ENCODE peak calls at places on chromosomes 3 and 15, in six cellular contexts. I, B, W, E, T and U are unnamed samples.

GRCh38 chr3:38739396-38739689 is 76.7 kb downstream of the SCN10A start:
- DNase-seq in I (no peak), B (no peak), W (no peak), E (no peak), T (no peak), U (no peak)

GRCh38 chr3:153714588-153715285 is 406.5 kb upstream of the ARHGEF26 start:
- DNase-seq in I (no peak), B (no peak), W (no peak), E (no peak), T (no peak), U (no peak)

GRCh38 chr3:81743096-81744025 is 18.1 kb downstream of the GBE1 start:
- DNase-seq in I (peak), B (no peak), W (no peak), E (no peak), T (no peak), U (peak)

GRCh38 chr3:183587337-183587736 is 31.8 kb upstream of the KLHL6 start:
- DNase-seq in I (no peak), B (no peak), W (no peak), E (no peak), T (no peak), U (peak)

GRCh38 chr3:196599734-196600128 is 31.3 kb downstream of the FBXO45 start:
- DNase-seq in I (no peak), B (no peak), W (no peak), E (no peak), T (no peak), U (no peak)

GRCh38 chr15:67180514-67181191 is 73.8 kb downstream of the AAGAB start:
- DNase-seq in I (no peak), B (no peak), W (no peak), E (peak), T (no peak), U (no peak)

GRCh38 chr15:58340176-58340575 is 91.6 kb upstream of the LIPC start:
- DNase-seq in I (peak), B (no peak), W (no peak), E (no peak), T (no peak), U (peak)

GRCh38 chr15:74835312-74835823 is 7.6 kb downstream of the ULK3 start:
- DNase-seq in I (peak), B (peak), W (no peak), E (peak), T (peak), U (peak)